ENCODE peak calls at places on chromosomes 11 and 22, in seven cellular contexts. M is stimulated activated CD8-positive, alpha-beta memory T cell treated with anti-CD3 and anti-CD28 coated beads, Interleukin-15, amount 100 ng/mL, for 24 hours; L is HTR-8/SVneo; S is activated T-helper 9 cell treated with anti-CD3 and anti-CD28 coated beads, Interleukin-2, amount 50 U/mL, for 16 hours; U is iPS-NIHi11; R is transverse colon; I is HFF-Myc. A is an unnamed sample.

GRCh38 chr11:2251138-2251537 is 19.2 kb downstream of the ASCL2 start:
- DNase-seq in M (no peak), S (no peak), I (no peak), R (no peak), U (no peak), L (no peak), A (no peak)

GRCh38 chr11:92277871-92278270 is 53.3 kb downstream of the FAT3 start:
- DNase-seq in M (no peak), L (no peak), I (no peak), R (no peak), S (no peak), U (no peak), A (no peak)

GRCh38 chr11:63918576-63919171 is 1.7 kb upstream of the RCOR2 start:
- DNase-seq in M (no peak), S (no peak), L (no peak), R (no peak), U (no peak), I (no peak), A (peak)

GRCh38 chr22:45891021-45891421 is 85.9 kb downstream of the WNT7B start:
- DNase-seq in M (no peak), I (no peak), L (no peak), R (no peak), U (no peak), S (no peak), A (no peak)

GRCh38 chr22:46525681-46526483 is 11.5 kb downstream of the CELSR1 start:
- DNase-seq in L (no peak), U (no peak), S (no peak), R (no peak), M (no peak), I (no peak), A (no peak)

GRCh38 chr11:106379265-106379664 is 301.8 kb downstream of the AASDHPPT start:
- DNase-seq in U (no peak), M (no peak), S (no peak), R (no peak), L (no peak), I (no peak), A (no peak)

GRCh38 chr11:1201395-1202153 is 21.3 kb upstream of the MUC5B start:
- DNase-seq in R (no peak), M (no peak), U (no peak), I (no peak), S (no peak), L (no peak), A (no peak)

GRCh38 chr22:43723816-43724215 is 88.3 kb downstream of the EFCAB6 start:
- DNase-seq in R (no peak), L (no peak), S (no peak), U (no peak), I (peak), M (no peak), A (no peak)

GRCh38 chr11:18540207-18541009 is 13.7 kb upstream of the TSG101 start:
- DNase-seq in S (no peak), M (no peak), R (no peak), U (peak), L (peak), I (no peak), A (no peak)

GRCh38 chr11:117610045-117610444 is 187.0 kb downstream of the DSCAML1 start:
- DNase-seq in L (no peak), M (no peak), S (no peak), I (no peak), R (no peak), U (no peak), A (no peak)

GRCh38 chr11:35288817-35289541 is 130.4 kb downstream of the SLC1A2 start:
- DNase-seq in M (no peak), I (peak), S (no peak), U (no peak), R (no peak), L (peak), A (peak)

GRCh38 chr22:35542157-35542971 is 1.7 kb downstream of the RASD2 start:
- DNase-seq in L (no peak), I (no peak), S (no peak), R (no peak), U (no peak), M (no peak), A (no peak)